ENCODE peak calls at places on chromosomes 11 and 22, in four cellular contexts. F is coronary artery; H is CD8-positive, alpha-beta T cell; X is CD4-positive, alpha-beta memory T cell. K is an unnamed sample.

GRCh38 chr11:25943777-25944661 is 387.9 kb upstream of the ANO3 start:
- DNase-seq in F (no peak), H (no peak), X (no peak), K (no peak)

GRCh38 chr11:41868606-41869005 is 409.2 kb upstream of the LRRC4C start:
- DNase-seq in F (no peak), H (no peak), X (no peak), K (no peak)

GRCh38 chr11:123690490-123690889 is 36.1 kb upstream of the SCN3B start:
- DNase-seq in F (no peak), H (no peak), X (no peak), K (no peak)

GRCh38 chr11:47355283-47356128 is 3.0 kb upstream of the MYBPC3 start:
- DNase-seq in F (peak), H (no peak), X (no peak), K (peak)

GRCh38 chr11:7511405-7511804 is 2.4 kb upstream of the PPFIBP2 start:
- DNase-seq in F (peak), H (no peak), X (no peak), K (no peak)

GRCh38 chr11:110297726-110298297 is 1.4 kb upstream of the RDX start:
- DNase-seq in F (no peak), H (no peak), X (peak), K (peak)

GRCh38 chr11:17719940-17720795 is 797 bp downstream of the MYOD1 start:
- DNase-seq in F (no peak), H (no peak), X (no peak), K (no peak)

GRCh38 chr22:46069518-46070214 is 80.7 kb upstream of the PPARA start:
- DNase-seq in F (peak), H (no peak), X (no peak), K (no peak)

GRCh38 chr11:68040121-68040956 is 1.5 kb downstream of the TCIRG1 start:
- DNase-seq in F (no peak), H (no peak), X (peak), K (peak)

GRCh38 chr11:115334932-115335788 is 169.1 kb downstream of the CADM1 start:
- DNase-seq in F (no peak), H (no peak), X (peak), K (no peak)

GRCh38 chr22:48781868-48782267 is 1045.8 kb downstream of the BRD1 start:
- DNase-seq in F (no peak), H (no peak), X (no peak), K (no peak)

GRCh38 chr11:69496202-69496557 is 14.7 kb downstream of the LINC01488 start:
- DNase-seq in F (no peak), H (no peak), X (no peak), K (no peak)

GRCh38 chr11:123616505-123617198 is 37.8 kb downstream of the SCN3B start:
- DNase-seq in F (no peak), H (no peak), X (no peak), K (no peak)

GRCh38 chr11:34029176-34029575 is 22.4 kb upstream of the CAPRIN1 start:
- DNase-seq in F (no peak), H (no peak), X (no peak), K (no peak)

GRCh38 chr11:116517077-116517476 is 255.7 kb downstream of the BUD13 start:
- DNase-seq in F (peak), H (no peak), X (no peak), K (no peak)

GRCh38 chr11:18013790-18014507 is 1.1 kb upstream of the SERGEF start:
- DNase-seq in F (no peak), H (no peak), X (peak), K (no peak)

GRCh38 chr11:1165256-1166041 is 7.7 kb downstream of the MUC5AC start:
- DNase-seq in F (no peak), H (no peak), X (no peak), K (no peak)

GRCh38 chr11:75778962-75779361 is 10.4 kb downstream of the DGAT2 start:
- DNase-seq in F (no peak), H (no peak), X (no peak), K (no peak)

GRCh38 chr22:17164392-17165024 is 5.4 kb upstream of the HDHD5 start:
- DNase-seq in F (no peak), H (no peak), X (no peak), K (no peak)

GRCh38 chr11:93330446-93330984 is at the start of gene DEUP1:
- DNase-seq in F (no peak), H (no peak), X (no peak), K (no peak)

GRCh38 chr11:22244986-22245592 is 52.2 kb downstream of the ANO5 start:
- DNase-seq in F (no peak), H (no peak), X (peak), K (no peak)

GRCh38 chr11:3835752-3836151 is 5.0 kb downstream of the RHOG start:
- DNase-seq in F (no peak), H (no peak), X (no peak), K (peak)

GRCh38 chr11:46445887-46446286 is 54.3 kb upstream of the CHRM4 start:
- DNase-seq in F (no peak), H (no peak), X (no peak), K (no peak)

GRCh38 chr11:2270322-2271076 is at the start of gene ASCL2:
- DNase-seq in F (peak), H (no peak), X (no peak), K (no peak)

GRCh38 chr11:10459029-10459970 is 4.2 kb downstream of the AMPD3 start:
- DNase-seq in F (no peak), H (peak), X (peak), K (peak)

GRCh38 chr22:49970528-49971231 is 10.1 kb downstream of the PIM3 start:
- DNase-seq in F (peak), H (peak), X (peak), K (peak)

GRCh38 chr22:41146573-41146972 is 54.2 kb downstream of the EP300 start:
- DNase-seq in F (no peak), H (no peak), X (no peak), K (no peak)

GRCh38 chr11:57568330-57568766 is 876 bp upstream of the UBE2L6 start:
- DNase-seq in F (no peak), H (peak), X (peak), K (peak)

GRCh38 chr11:16326679-16327297 is 29.6 kb downstream of the SOX6 start:
- DNase-seq in F (no peak), H (no peak), X (no peak), K (no peak)

GRCh38 chr22:27726726-27727449 is 74.7 kb downstream of the MN1 start:
- DNase-seq in F (peak), H (no peak), X (no peak), K (no peak)

GRCh38 chr11:27786864-27787263 is 86.6 kb upstream of the BDNF start:
- DNase-seq in F (no peak), H (no peak), X (no peak), K (no peak)

GRCh38 chr22:31045900-31046587 is 35.1 kb upstream of the SMTN start:
- DNase-seq in F (no peak), H (no peak), X (no peak), K (no peak)

GRCh38 chr22:31040542-31041398 is 40.3 kb upstream of the SMTN start:
- DNase-seq in F (no peak), H (no peak), X (no peak), K (no peak)

GRCh38 chr22:31048570-31048969 is 32.5 kb upstream of the SMTN start:
- DNase-seq in F (no peak), H (no peak), X (no peak), K (no peak)

GRCh38 chr22:31046591-31047226 is 34.4 kb upstream of the SMTN start:
- DNase-seq in F (no peak), H (no peak), X (no peak), K (no peak)

DNA sequence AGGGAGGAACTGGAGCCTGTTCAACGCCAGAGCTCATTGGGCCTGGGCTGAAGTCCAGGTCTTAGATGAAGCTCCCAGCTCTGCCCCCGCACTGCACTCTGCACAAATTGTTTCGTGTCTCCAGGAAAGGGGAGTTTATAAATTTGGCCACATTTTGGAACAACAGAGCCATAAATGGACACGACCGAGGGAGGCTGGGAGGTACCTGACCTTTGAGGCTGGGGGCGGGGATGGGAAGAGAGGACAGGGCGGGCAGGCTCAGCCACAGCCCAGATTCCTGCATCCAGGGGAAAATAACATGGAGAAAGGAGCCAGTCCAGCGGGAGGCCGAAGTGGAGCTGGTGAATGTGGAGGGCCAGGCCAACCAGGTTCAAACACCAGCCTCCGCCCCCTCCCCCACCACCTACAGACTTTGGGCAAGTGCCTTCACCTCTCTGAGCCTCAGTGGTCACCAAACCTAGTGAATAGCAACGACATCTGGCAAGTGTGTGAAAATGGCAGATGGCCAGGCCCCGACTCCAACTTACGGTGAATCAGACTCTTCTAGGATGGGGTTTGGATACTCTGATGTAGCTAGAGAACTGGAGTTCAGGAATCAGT is 36.8 kb upstream of the SMTN start:
- DNase-seq in F (no peak), H (no peak), X (no peak), K (no peak)
- H3K27ac ChIP-seq in F (peak), H (no peak), X (no peak), K (no peak)

DNA sequence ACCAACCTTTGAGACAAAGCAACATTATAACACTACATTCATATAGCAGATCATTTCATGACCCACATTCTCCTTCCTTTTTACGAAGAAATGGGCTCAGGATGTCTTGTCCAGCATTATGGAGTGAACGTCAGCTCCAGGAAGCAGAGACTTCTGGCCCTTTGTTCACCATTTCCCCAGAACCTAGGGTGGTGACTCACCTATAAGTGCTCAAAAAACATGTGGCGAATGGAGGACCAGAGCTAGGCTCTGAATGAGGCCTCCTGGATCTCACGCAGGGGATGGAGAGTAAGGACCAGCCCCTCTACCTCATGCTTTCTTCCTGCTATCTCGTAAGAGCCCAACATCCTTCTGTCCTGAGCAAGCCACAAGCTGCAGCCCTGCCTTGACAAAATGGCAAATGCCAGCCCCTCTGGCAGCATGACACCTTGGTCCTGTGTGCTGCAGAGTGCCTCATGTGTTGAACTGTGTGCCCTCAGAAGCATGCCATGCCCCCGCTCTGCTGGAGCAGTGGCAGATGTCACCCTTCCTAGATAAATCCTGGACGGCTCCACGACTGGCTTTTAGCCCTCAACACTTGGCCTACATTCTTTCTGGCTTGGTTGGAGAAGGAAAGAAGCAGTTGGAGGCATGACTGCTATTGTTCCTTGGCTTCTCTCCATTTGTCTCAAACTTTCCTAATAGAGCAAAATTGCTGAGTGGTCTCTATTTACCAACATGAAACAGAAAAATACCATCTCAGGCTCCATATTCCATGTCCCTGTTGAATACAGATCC is 6.5 kb upstream of the ST3GAL4 start:
- DNase-seq in F (no peak), H (no peak), X (no peak), K (no peak)
- H3K27ac ChIP-seq in F (peak), H (no peak), X (no peak), K (peak)

GRCh38 chr22:24002849-24003248 is 2.4 kb downstream of the GSTT4 start:
- DNase-seq in F (no peak), H (no peak), X (no peak), K (no peak)
- H3K27ac ChIP-seq in F (no peak), H (no peak), X (no peak), K (no peak)

GRCh38 chr11:86624366-86624765 is 48.0 kb downstream of the ME3 start:
- DNase-seq in F (no peak), H (no peak), X (no peak), K (no peak)
- H3K27ac ChIP-seq in F (peak), H (no peak), X (no peak), K (no peak)

GRCh38 chr11:28860898-28861297 is 752.7 kb downstream of the METTL15 start:
- DNase-seq in F (no peak), H (no peak), X (no peak), K (no peak)
- H3K27ac ChIP-seq in F (no peak), H (no peak), X (no peak), K (no peak)

K was measured in HL-60.